ENCODE peak calls at places on chromosomes 1 and 21, in eight cellular contexts. V is H7, O is cardiac fibroblast, D is AG09309, G is psoas muscle, N is epithelial cell of esophagus, H is AG10803, A is HAP-1. K is an unnamed sample.

GRCh38 chr1:7630378-7630777 is 140.7 kb upstream of the VAMP3 start:
- DNase-seq in N (no peak), D (no peak), O (no peak), V (no peak), H (no peak), A (no peak), G (no peak), K (no peak)

GRCh38 chr1:66283583-66284041 is 250.3 kb upstream of the SGIP1 start:
- DNase-seq in D (no peak), H (peak), N (peak), O (peak), A (no peak), V (no peak), G (no peak), K (no peak)

GRCh38 chr1:86703696-86704455 is 500 bp upstream of the SH3GLB1 start:
- DNase-seq in A (peak), V (no peak), D (no peak), G (no peak), O (no peak), H (no peak), N (peak), K (peak)

GRCh38 chr1:228983231-228983660 is 248.0 kb downstream of the RHOU start:
- DNase-seq in O (no peak), H (no peak), D (no peak), A (no peak), V (no peak), G (no peak), N (no peak), K (no peak)

GRCh38 chr1:22437573-22437972 is 14.1 kb upstream of the ZBTB40 start:
- DNase-seq in N (no peak), O (peak), G (no peak), D (no peak), H (peak), V (no peak), A (no peak), K (no peak)

GRCh38 chr1:206705187-206705586 is 20.5 kb downstream of the MAPKAPK2 start:
- DNase-seq in N (peak), A (peak), H (peak), V (peak), G (peak), D (peak), O (peak), K (no peak)

GRCh38 chr1:1671365-1672119 is 12.7 kb upstream of the CDK11B start:
- DNase-seq in N (no peak), O (no peak), H (no peak), D (no peak), G (no peak), V (peak), A (no peak), K (no peak)

GRCh38 chr1:84344286-84344685 is 42.8 kb downstream of the SAMD13 start:
- DNase-seq in H (peak), N (peak), O (peak), V (no peak), A (no peak), G (no peak), D (no peak), K (no peak)

GRCh38 chr1:2921970-2922686 is 99.1 kb upstream of the ACTRT2 start:
- DNase-seq in H (no peak), O (no peak), N (no peak), G (no peak), V (no peak), D (no peak), A (no peak), K (no peak)

GRCh38 chr1:145936247-145936646 is 9.0 kb upstream of the RBM8A start:
- DNase-seq in O (no peak), H (peak), A (no peak), G (no peak), N (peak), V (peak), D (no peak), K (no peak)

GRCh38 chr1:6907676-6908434 is 122.6 kb downstream of the CAMTA1 start:
- DNase-seq in G (no peak), V (no peak), N (no peak), A (no peak), H (no peak), O (no peak), D (no peak), K (no peak)

GRCh38 chr21:21439761-21440160 is 441.6 kb downstream of the NCAM2 start:
- DNase-seq in V (no peak), N (no peak), H (no peak), G (no peak), O (peak), D (no peak), A (no peak), K (no peak)

GRCh38 chr1:67200755-67201154 is 34.5 kb downstream of the IL23R start:
- DNase-seq in G (no peak), N (no peak), H (no peak), V (no peak), D (no peak), A (no peak), O (no peak), K (no peak)

GRCh38 chr1:7469255-7469938 is 301.7 kb upstream of the VAMP3 start:
- DNase-seq in D (no peak), O (peak), H (peak), N (peak), G (no peak), V (no peak), A (no peak), K (no peak)

GRCh38 chr1:58782308-58783089 is 1.3 kb downstream of the JUN start:
- DNase-seq in V (peak), D (no peak), O (peak), N (peak), H (peak), G (peak), A (no peak), K (peak)

GRCh38 chr1:218345673-218346390 is 696 bp downstream of the TGFB2 start:
- DNase-seq in N (peak), H (peak), G (peak), V (peak), A (peak), O (peak), D (no peak), K (peak)

GRCh38 chr1:25711555-25712298 is 88.3 kb upstream of the SELENON start:
- DNase-seq in A (no peak), N (peak), D (no peak), O (peak), G (no peak), H (no peak), V (peak), K (no peak)

GRCh38 chr1:26409191-26409751 is 1.3 kb upstream of the LIN28A start:
- DNase-seq in D (no peak), V (peak), N (no peak), A (no peak), H (no peak), O (no peak), G (no peak), K (no peak)

GRCh38 chr1:50422675-50422945 is 633 bp downstream of the DMRTA2 start:
- DNase-seq in A (no peak), G (no peak), D (no peak), O (no peak), V (no peak), N (peak), H (no peak), K (no peak)

GRCh38 chr1:116537439-116537838 is 33.4 kb downstream of the CD58 start:
- DNase-seq in H (peak), O (peak), N (peak), A (no peak), V (no peak), G (no peak), D (no peak), K (no peak)

GRCh38 chr1:153527023-153527724 is 8.6 kb downstream of the S100A6 start:
- DNase-seq in D (no peak), A (no peak), V (peak), G (no peak), H (no peak), O (peak), N (peak), K (no peak)

GRCh38 chr1:205495237-205495823 is 9.1 kb upstream of the CDK18 start:
- DNase-seq in D (no peak), H (no peak), N (no peak), V (peak), A (peak), O (no peak), G (no peak), K (no peak)

GRCh38 chr1:17356387-17356992 is 15.5 kb upstream of the PADI6 start:
- DNase-seq in O (no peak), D (no peak), A (no peak), N (no peak), V (no peak), H (no peak), G (no peak), K (no peak)

GRCh38 chr21:34835526-34835925 is 166.7 kb downstream of the CLIC6 start:
- DNase-seq in A (no peak), V (peak), D (peak), G (peak), H (peak), N (no peak), O (peak), K (no peak)

GRCh38 chr1:84271452-84272273 is 29.8 kb upstream of the SAMD13 start:
- DNase-seq in A (peak), H (peak), G (no peak), N (no peak), V (peak), O (no peak), D (no peak), K (no peak)

GRCh38 chr1:87329051-87329755 is 523 bp downstream of the LMO4 start:
- DNase-seq in O (peak), N (peak), G (peak), H (peak), A (peak), D (no peak), V (peak), K (no peak)

GRCh38 chr1:84834419-84835064 is 58.5 kb downstream of the LPAR3 start:
- DNase-seq in H (peak), O (peak), G (no peak), A (no peak), D (peak), V (no peak), N (peak), K (no peak)

GRCh38 chr1:40693425-40693824 is 1.9 kb downstream of the NFYC start:
- DNase-seq in N (no peak), D (no peak), G (no peak), H (no peak), A (no peak), O (no peak), V (no peak), K (no peak)
- H3K4me3 ChIP-seq in N (peak), D (no peak), G (no peak), H (no peak), A (no peak), O (no peak), V (no peak), K (no peak)

GRCh38 chr1:221335161-221336101 is 406.5 kb downstream of the DUSP10 start:
- DNase-seq in N (peak), V (no peak), O (peak), G (peak), A (no peak), H (peak), D (peak), K (no peak)
- H3K4me3 ChIP-seq in N (no peak), V (no peak), O (no peak), G (peak), A (no peak), H (peak), D (no peak), K (no peak)

GRCh38 chr1:211948377-211948776 is 87.0 kb downstream of the INTS7 start:
- DNase-seq in O (no peak), V (no peak), N (no peak), A (no peak), G (no peak), D (no peak), H (no peak), K (no peak)
- H3K4me3 ChIP-seq in O (no peak), V (no peak), N (no peak), A (no peak), G (no peak), D (no peak), H (no peak), K (no peak)

DNA sequence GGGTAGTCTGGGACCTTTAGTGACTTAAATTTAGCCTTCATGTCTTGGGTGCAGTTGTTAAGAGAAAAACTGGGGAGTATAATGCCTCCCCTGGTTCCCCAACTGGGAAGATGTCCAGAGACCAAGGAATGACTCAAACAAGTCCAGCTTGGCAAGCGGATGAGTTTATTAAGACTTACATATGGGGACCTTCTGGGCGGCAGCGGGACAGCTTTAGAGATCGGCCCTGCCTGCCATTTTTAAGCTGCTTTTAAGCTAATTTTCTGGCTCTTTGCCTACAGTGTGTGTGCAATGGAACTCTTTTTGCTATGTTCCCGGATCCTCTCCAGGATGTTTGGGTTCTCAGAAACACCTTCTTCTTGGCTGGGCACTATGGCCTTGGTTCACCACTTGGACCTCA is 99.5 kb downstream of the RYR2 start:
- DNase-seq in O (no peak), G (no peak), N (no peak), A (no peak), H (no peak), D (no peak), V (no peak), K (no peak)
- H3K4me3 ChIP-seq in O (no peak), G (no peak), N (no peak), A (no peak), H (no peak), D (no peak), V (no peak), K (no peak)